ENCODE peak calls at places on chromosomes 12 and 14, in nine cellular contexts. F, A, O, Z, U, W, P, Y and V are unnamed samples.
A peak's percentile ranks its signal among the peaks of the same experiment; 100 is the strongest.

GRCh38 chr14:47541652-47542051 is 133.8 kb downstream of the MDGA2 start:
- DNase-seq in F (no peak), A (peak; percentile 45), O (no peak), Z (no peak), U (no peak), W (no peak), P (no peak), Y (no peak), V (no peak)

GRCh38 chr12:108532061-108532848 is 17.2 kb downstream of the FICD start:
- DNase-seq in F (no peak), A (no peak), O (no peak), Z (no peak), U (no peak), W (no peak), P (no peak), Y (no peak), V (no peak)

GRCh38 chr14:76305474-76305826 is 70.5 kb upstream of the ESRRB start:
- DNase-seq in F (no peak), A (no peak), O (peak; percentile 51), Z (no peak), U (no peak), W (peak; percentile 40), P (no peak), Y (no peak), V (no peak)

GRCh38 chr14:79325071-79325470 is 886.2 kb downstream of the DIO2 start:
- DNase-seq in F (no peak), A (no peak), O (no peak), Z (no peak), U (peak; percentile 29), W (peak; percentile 16), P (no peak), Y (no peak), V (no peak)

GRCh38 chr12:116765271-116765670 is 27.2 kb downstream of the RNFT2 start:
- DNase-seq in F (no peak), A (no peak), O (no peak), Z (no peak), U (no peak), W (no peak), P (no peak), Y (no peak), V (no peak)

GRCh38 chr14:36514278-36515104 is 5.5 kb downstream of the NKX2-1 start:
- DNase-seq in F (peak; percentile 64), A (peak; percentile 68), O (no peak), Z (no peak), U (peak; percentile 64), W (no peak), P (peak; percentile 63), Y (no peak), V (no peak)

GRCh38 chr12:6036509-6036908 is 88.0 kb downstream of the VWF start:
- DNase-seq in F (no peak), A (no peak), O (no peak), Z (no peak), U (no peak), W (no peak), P (no peak), Y (no peak), V (no peak)

GRCh38 chr12:79850610-79851299 is 84.1 kb downstream of the PPP1R12A start:
- DNase-seq in F (no peak), A (no peak), O (no peak), Z (no peak), U (no peak), W (no peak), P (no peak), Y (no peak), V (no peak)

GRCh38 chr14:85527006-85527405 is 2.9 kb upstream of the FLRT2 start:
- DNase-seq in F (no peak), A (no peak), O (no peak), Z (no peak), U (no peak), W (no peak), P (no peak), Y (no peak), V (no peak)

GRCh38 chr12:110754101-110754793 is 11.6 kb upstream of the PPP1CC start:
- DNase-seq in F (no peak), A (no peak), O (no peak), Z (no peak), U (no peak), W (no peak), P (no peak), Y (no peak), V (peak; percentile 25)

GRCh38 chr14:71574976-71575375 is 357.3 kb upstream of the RGS6 start:
- DNase-seq in F (no peak), A (no peak), O (no peak), Z (no peak), U (no peak), W (no peak), P (no peak), Y (no peak), V (no peak)

GRCh38 chr12:38934696-38935095 is 29.3 kb upstream of the CPNE8 start:
- DNase-seq in F (no peak), A (no peak), O (no peak), Z (no peak), U (no peak), W (no peak), P (no peak), Y (no peak), V (no peak)

GRCh38 chr14:80587096-80587724 is 354.3 kb downstream of the CEP128 start:
- DNase-seq in F (no peak), A (peak; percentile 32), O (no peak), Z (peak; percentile 89), U (no peak), W (peak; percentile 11), P (no peak), Y (no peak), V (no peak)

GRCh38 chr14:103871596-103872480 is 24.5 kb upstream of the PPP1R13B start:
- DNase-seq in F (peak; percentile 87), A (peak; percentile 72), O (no peak), Z (peak; percentile 12), U (peak; percentile 82), W (peak; percentile 90), P (peak; percentile 92), Y (peak; percentile 87), V (no peak)

GRCh38 chr12:29428630-29429029 is 47.7 kb upstream of the ERGIC2 start:
- DNase-seq in F (no peak), A (no peak), O (no peak), Z (peak; percentile 34), U (no peak), W (no peak), P (no peak), Y (no peak), V (no peak)

DNA sequence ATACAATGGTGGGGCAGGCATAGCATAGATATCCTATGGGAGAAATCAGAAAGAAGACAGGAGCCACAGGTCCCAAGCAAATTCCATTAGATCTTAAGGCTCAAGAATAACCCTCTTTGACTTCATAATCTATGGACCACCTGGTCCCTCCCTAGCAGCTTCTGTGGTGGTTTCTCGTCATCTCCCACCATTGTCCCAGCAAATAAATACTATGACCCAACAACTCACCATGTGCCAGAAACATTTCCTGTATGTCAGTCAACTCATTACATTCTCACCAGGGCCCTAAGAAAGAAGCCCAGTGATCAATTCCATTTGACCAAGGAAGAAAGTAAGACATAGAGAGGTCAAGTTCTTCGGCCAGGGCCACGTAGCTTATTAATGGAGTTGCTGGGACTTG is 646.2 kb downstream of the VRK1 start:
- DNase-seq in F (no peak), A (no peak), O (no peak), Z (no peak), U (no peak), W (no peak), P (no peak), Y (no peak), V (no peak)
- H3K27me3 ChIP-seq in F (no peaks in the 10 kb centered on the region), A (no peaks in the 10 kb centered on the region), O (no peaks in the 10 kb centered on the region), Z (no peaks in the 10 kb centered on the region), U (no peaks in the 10 kb centered on the region), W (no peaks in the 10 kb centered on the region), P (no peaks in the 10 kb centered on the region), Y (no peaks in the 10 kb centered on the region), V (no peaks in the 10 kb centered on the region)

GRCh38 chr12:113232787-113233585 is 11.7 kb downstream of the TPCN1 start:
- DNase-seq in F (peak; percentile 65), A (peak; percentile 57), O (peak; percentile 91), Z (peak; percentile 69), U (no peak), W (no peak), P (no peak), Y (peak; percentile 72), V (peak; percentile 90)
- H3K4me3 ChIP-seq in F (no peak overlapping the region), A (no peak overlapping the region), O (peak overlapping the region; percentile 39), Z (no peak overlapping the region), U (no peak overlapping the region), W (no peak overlapping the region), P (no peak overlapping the region), Y (no peak overlapping the region), V (no peak overlapping the region)

DNA sequence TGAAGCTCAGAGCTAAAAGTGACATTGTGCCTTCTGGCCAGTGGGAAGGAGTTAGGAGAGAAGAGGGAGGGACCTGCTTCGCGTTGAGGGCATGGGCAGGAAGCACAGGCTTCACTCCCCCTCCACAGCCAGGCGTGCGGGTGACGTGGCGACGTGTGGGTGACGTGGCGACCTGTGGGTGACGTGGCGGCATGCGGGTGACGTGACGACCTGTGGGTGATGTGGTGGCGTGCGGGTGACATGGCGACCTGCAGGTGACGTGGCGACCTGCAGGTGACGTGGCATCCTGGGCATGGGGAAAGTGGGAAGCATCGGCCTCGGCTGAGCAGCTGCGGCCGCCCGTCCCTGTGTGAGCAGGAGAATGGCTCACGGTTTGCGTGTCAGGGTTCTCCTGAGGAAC is 8.2 kb upstream of the GALNT9 start:
- DNase-seq in F (no peak), A (no peak), O (no peak), Z (no peak), U (no peak), W (no peak), P (peak; percentile 67), Y (no peak), V (no peak)
- H3K9me3 ChIP-seq in F (no peaks in the 10 kb centered on the region), A (no peaks in the 10 kb centered on the region), O (no peaks in the 10 kb centered on the region), Z (no peaks in the 10 kb centered on the region), U (no peaks in the 10 kb centered on the region), W (no peaks in the 10 kb centered on the region), P (no peaks in the 10 kb centered on the region), Y (no peaks in the 10 kb centered on the region), V (peaks cover 18% of the 10 kb centered on the region)

GRCh38 chr12:91511795-91512420 is 329.3 kb upstream of the DCN start:
- DNase-seq in F (no peak), A (peak; percentile 11), O (no peak), Z (no peak), U (no peak), W (no peak), P (no peak), Y (no peak), V (no peak)

GRCh38 chr12:91513354-91513753 is 330.7 kb upstream of the DCN start:
- DNase-seq in F (no peak), A (no peak), O (no peak), Z (no peak), U (no peak), W (no peak), P (no peak), Y (no peak), V (no peak)

DNA sequence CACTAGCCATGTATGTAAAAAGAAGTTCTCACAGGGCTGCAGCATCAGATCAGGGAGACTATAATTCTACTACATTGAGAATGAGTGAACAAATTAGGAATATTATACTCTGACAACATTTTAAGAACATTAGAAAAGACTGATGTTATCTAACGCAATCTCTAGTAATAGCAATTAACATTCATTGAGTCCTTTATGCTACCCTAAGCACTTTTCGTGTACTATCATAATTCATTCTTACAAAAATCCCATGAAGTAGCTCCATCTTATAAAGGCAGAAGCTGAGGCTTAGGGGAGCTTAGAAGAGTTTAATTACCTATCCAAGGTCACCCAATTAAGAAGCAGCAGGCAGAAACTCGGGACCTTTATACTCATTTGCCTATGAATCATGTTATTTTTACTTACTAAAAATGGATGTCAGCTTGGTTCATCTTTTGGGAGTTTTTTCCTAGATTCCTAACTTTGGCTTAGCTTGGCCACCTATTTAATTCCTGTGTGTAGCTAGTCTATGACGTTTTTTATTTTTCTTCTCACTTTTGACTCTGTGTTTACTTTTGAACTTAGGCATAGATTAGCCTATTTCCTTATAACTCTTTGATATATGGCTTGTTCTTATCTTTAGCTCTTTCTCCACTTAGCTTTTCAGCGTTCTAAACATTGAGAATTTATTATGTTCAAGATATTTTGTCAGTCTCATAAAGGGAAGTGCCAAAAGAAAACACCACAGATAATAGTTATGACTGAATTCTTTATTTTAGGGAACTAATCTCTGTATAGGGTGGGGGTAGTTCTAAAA is 333.5 kb upstream of the DCN start:
- DNase-seq in F (no peak), A (no peak), O (no peak), Z (no peak), U (no peak), W (no peak), P (no peak), Y (no peak), V (no peak)
- H3K27me3 ChIP-seq in F (no peaks in the 10 kb centered on the region), A (no peaks in the 10 kb centered on the region), O (no peaks in the 10 kb centered on the region), Z (no peaks in the 10 kb centered on the region), U (no peaks in the 10 kb centered on the region), W (no peaks in the 10 kb centered on the region), P (no peaks in the 10 kb centered on the region), Y (no peaks in the 10 kb centered on the region), V (peaks cover 2% of the 10 kb centered on the region)